ENCODE peak calls at places on chromosomes 13 and 19, in six cellular contexts. N is transverse colon; A is neural progenitor cell; Q is heart right ventricle; I is naive thymus-derived CD4-positive, alpha-beta T cell; G is esophagus muscularis mucosa. R is an unnamed sample. For H3K4me1 and H3K36me3, the result is how much of the 10 kb centered on the place peaks cover.

GRCh38 chr19:18074192-18074591 is 12.5 kb downstream of the IL12RB1 start:
- DNase-seq in N (no peak), A (no peak), Q (no peak), I (no peak), G (no peak), R (no peak)

GRCh38 chr13:91058066-91058465 is 289.4 kb upstream of the MIR17HG start:
- DNase-seq in N (no peak), A (peak), Q (no peak), I (no peak), G (no peak), R (no peak)

GRCh38 chr13:48562296-48563066 is 29.6 kb upstream of the RCBTB2 start:
- DNase-seq in N (peak), A (no peak), Q (no peak), I (peak), G (peak), R (peak)

GRCh38 chr19:2423913-2424685 is 3.3 kb downstream of the TIMM13 start:
- DNase-seq in N (no peak), A (no peak), Q (no peak), I (no peak), G (no peak), R (no peak)

GRCh38 chr13:30034448-30034795 is 184.0 kb upstream of the UBL3 start:
- DNase-seq in N (no peak), A (no peak), Q (no peak), I (no peak), G (no peak), R (no peak)

GRCh38 chr13:86108334-86108733 is 309.1 kb upstream of the SLITRK6 start:
- DNase-seq in N (no peak), A (no peak), Q (no peak), I (no peak), G (no peak), R (no peak)

GRCh38 chr19:46932346-46932745 is 71.5 kb downstream of the ARHGAP35 start:
- DNase-seq in N (no peak), A (no peak), Q (no peak), I (no peak), G (no peak), R (no peak)

GRCh38 chr13:59906413-59907027 is 257.2 kb downstream of the DIAPH3 start:
- DNase-seq in N (no peak), A (peak), Q (no peak), I (no peak), G (no peak), R (no peak)

GRCh38 chr19:7294571-7295212 is 478 bp upstream of the INSR start:
- DNase-seq in N (peak), A (peak), Q (peak), I (peak), G (no peak), R (no peak)

GRCh38 chr13:114069376-114070097 is 62.9 kb downstream of the RASA3 start:
- DNase-seq in N (peak), A (no peak), Q (no peak), I (no peak), G (no peak), R (peak)
- H3K27ac ChIP-seq in N (peak), A (no peak), Q (no peak), I (peak), G (peak), R (no peak)

DNA sequence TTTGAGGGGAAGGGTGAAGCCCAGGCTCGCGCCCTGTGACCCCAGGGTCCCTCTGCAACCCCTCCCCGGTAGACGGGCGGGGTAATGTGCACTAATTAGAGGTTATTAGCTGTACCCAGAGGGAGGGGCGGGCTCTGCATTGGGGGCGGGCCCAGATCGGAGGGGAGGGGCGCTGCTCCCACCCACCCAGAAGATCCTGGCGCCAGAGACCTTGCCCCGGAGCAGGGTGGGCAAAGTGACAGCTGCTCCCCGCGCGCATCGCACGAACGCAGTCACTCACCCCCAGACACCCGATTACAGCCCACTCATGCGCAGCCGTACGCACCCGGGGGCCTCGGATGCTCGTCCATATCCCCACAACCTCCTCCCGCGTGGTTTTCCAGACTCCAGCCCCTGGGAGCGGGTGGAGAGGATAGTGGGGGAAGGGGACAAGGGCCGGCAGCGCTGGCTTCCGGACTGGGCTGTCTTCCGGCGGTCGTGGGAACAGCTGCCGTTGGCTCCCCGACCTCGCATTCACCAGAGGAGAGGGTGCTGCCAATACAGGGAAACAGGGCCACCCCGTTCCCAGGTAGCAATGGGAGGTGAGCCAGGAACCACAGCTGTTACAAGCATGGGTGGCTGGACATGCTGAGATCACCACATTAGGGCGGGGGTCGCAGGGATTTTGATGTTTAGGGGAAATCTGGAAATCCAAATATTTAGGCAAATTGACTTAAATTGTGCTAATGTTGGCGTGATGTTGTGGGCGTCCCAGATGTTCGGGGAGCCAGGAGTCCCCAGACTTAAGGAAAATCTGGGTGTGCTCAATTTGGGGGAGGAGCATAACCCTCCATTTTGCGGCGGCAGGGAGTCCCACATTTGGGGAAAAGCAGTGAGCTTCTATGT is 2.9 kb upstream of the HOOK2 start:
- DNase-seq in N (peak), A (peak), Q (peak), I (peak), G (no peak), R (no peak)
- H3K4me1 ChIP-seq in N (half or more), A (under half), Q (half or more), I (under half), G (half or more), R (under half)

GRCh38 chr13:110155072-110155471 is 151.9 kb downstream of the COL4A1 start:
- DNase-seq in N (no peak), A (no peak), Q (no peak), I (no peak), G (no peak), R (no peak)

GRCh38 chr13:110157718-110158117 is 149.2 kb downstream of the COL4A1 start:
- DNase-seq in N (no peak), A (no peak), Q (no peak), I (no peak), G (no peak), R (no peak)

GRCh38 chr13:110156186-110157065 is 150.5 kb downstream of the COL4A1 start:
- DNase-seq in N (no peak), A (no peak), Q (no peak), I (no peak), G (no peak), R (no peak)

GRCh38 chr13:110152351-110152750 is 154.6 kb downstream of the COL4A1 start:
- DNase-seq in N (no peak), A (no peak), Q (no peak), I (no peak), G (no peak), R (no peak)

GRCh38 chr13:110154370-110155031 is 152.5 kb downstream of the COL4A1 start:
- DNase-seq in N (no peak), A (no peak), Q (no peak), I (no peak), G (no peak), R (no peak)
- H3K36me3 ChIP-seq in N (under half), A (under half), Q (under half), I (under half), G (half or more), R (under half)

DNA sequence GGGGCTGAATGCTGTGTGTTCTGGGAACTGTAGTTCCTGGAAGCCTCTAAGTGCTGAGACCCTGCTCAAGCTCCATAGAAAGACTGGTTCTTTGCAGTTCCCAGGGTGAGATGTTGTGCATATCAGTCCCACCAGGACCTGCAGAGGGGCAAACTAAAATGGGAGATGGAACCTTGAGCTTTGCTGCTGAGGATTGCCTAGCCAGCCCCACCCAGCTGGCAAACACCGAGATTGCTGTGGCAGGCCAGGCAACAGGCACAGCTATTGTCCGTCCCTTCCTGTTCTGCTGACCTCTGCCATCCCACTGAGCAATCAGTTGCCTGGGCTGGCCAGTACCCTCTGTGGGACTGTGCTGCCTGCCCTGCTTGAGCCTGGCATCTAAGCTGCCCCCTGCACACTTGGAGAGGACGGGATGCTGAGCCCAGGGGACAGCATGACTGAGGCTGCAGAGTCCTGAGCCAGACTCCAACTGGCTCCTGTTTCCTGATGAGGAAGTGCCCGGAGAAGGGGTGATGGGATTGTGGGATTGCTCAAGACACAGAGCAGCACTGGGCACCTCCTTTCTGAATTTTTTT is 1.5 kb upstream of the GIPC1 start:
- DNase-seq in N (peak), A (no peak), Q (peak), I (no peak), G (no peak), R (no peak)
- H3K27ac ChIP-seq in N (peak), A (no peak), Q (no peak), I (no peak), G (peak), R (no peak)

GRCh38 chr19:16589917-16590316 is 17.7 kb upstream of the SLC35E1 start:
- DNase-seq in N (no peak), A (no peak), Q (no peak), I (no peak), G (no peak), R (no peak)

GRCh38 chr19:16593181-16593580 is 21.0 kb upstream of the SLC35E1 start:
- DNase-seq in N (no peak), A (no peak), Q (no peak), I (no peak), G (no peak), R (no peak)

GRCh38 chr19:16590876-16591802 is 18.9 kb upstream of the SLC35E1 start:
- DNase-seq in N (no peak), A (no peak), Q (no peak), I (no peak), G (no peak), R (no peak)

GRCh38 chr19:16594131-16594586 is 21.9 kb upstream of the SLC35E1 start:
- DNase-seq in N (peak), A (no peak), Q (no peak), I (peak), G (no peak), R (peak)

DNA sequence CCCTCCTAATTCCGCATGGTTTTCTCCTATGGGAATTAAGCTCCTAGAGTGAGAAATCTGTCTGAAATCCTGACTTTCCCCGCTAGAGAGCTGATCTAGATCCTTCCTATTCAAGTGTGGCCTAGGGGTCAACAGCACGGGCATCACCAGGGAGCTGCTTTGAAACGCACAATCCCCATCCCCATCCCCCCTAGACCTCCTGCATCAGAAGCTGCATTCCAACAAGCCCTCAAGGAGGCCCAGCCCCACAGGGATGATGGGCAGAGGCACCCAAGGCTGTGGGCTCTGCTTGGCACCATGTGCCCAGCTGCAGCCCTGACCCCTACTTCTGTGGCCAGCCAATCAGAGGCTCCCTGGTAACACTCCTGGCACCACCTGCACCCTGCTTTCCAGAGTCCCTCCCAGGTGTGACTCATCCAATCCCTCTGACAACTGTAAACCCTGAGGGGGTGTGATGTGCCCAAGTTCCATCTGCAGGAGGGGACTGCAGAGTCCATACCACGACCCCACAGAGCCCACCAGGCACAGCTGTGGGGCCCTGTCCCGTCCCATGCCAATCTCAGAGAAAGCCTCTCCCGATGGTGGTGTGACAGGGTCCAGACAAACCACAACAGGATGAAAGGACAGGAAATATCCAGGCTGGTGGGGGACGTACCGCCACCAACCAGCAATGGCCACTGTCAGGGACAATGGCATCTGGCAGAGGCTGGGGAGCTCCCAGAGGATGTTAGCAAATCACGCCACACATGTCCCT is 19.8 kb upstream of the SLC35E1 start:
- DNase-seq in N (no peak), A (no peak), Q (no peak), I (no peak), G (no peak), R (no peak)
- H3K4me1 ChIP-seq in N (under half), A (under half), Q (half or more), I (half or more), G (half or more), R (half or more)

DNA sequence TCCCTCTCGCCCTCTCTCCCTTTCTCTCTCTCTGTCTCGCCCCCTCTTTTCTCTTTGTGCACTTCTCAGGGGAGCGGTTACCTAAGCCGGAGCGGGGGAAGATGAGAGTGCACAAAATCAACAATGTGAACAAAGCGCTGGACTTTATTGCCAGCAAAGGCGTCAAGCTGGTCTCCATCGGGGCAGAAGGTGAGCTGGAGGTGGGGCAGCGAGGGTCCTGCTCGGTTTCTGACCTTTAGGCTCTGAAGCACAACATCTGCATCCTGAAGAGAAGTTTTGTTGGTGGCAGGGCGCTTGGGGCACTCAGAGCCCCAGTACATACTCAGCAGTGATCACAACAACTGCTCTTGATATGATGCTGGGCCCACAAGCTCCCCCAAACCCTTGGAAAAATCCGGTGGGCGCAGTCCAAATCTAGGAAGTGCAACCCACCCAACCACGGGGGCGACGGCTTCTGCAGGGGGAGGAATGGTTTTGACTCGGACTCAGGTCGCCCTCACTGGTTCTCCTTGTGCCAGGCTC is 43.3 kb downstream of the CAPN12 start:
- DNase-seq in N (no peak), A (no peak), Q (no peak), I (no peak), G (no peak), R (no peak)
- H3K36me3 ChIP-seq in N (under half), A (under half), Q (under half), I (under half), G (under half), R (under half)

GRCh38 chr19:45878043-45878794 is 7.7 kb downstream of the IRF2BP1 start:
- DNase-seq in N (peak), A (no peak), Q (no peak), I (no peak), G (no peak), R (no peak)

GRCh38 chr19:45873219-45873772 is 9.2 kb downstream of the FOXA3 start:
- DNase-seq in N (no peak), A (no peak), Q (no peak), I (no peak), G (no peak), R (no peak)

GRCh38 chr19:45876411-45877197 is 9.3 kb downstream of the IRF2BP1 start:
- DNase-seq in N (peak), A (peak), Q (peak), I (peak), G (no peak), R (no peak)

GRCh38 chr19:45874620-45874966 is 10.5 kb downstream of the FOXA3 start:
- DNase-seq in N (no peak), A (no peak), Q (no peak), I (no peak), G (no peak), R (no peak)

GRCh38 chr19:45876161-45876410 is 9.9 kb downstream of the IRF2BP1 start:
- DNase-seq in N (no peak), A (no peak), Q (no peak), I (no peak), G (no peak), R (no peak)
- H3K27ac ChIP-seq in N (peak), A (no peak), Q (peak), I (no peak), G (peak), R (peak)